ENCODE peak calls at places on chromosomes 6 and 20, in ten cellular contexts. One of them, this sample, is unnamed.

GRCh38 chr6:218153-219018 is 73.9 kb upstream of the DUSP22 start:
- DNase-seq in left ventricle myocardium inferior: no peak
- DNase-seq in brain microvascular endothelial cell: no peak
- DNase-seq in lung: no peak
- DNase-seq in GM23338: no peak
- DNase-seq in CD8-positive, alpha-beta T cell: no peak
- DNase-seq in pancreas: no peak
- DNase-seq in AG04450: no peak
- DNase-seq in HFF-Myc: no peak
- DNase-seq in upper lobe of right lung: peak
- DNase-seq in this sample: no peak

GRCh38 chr6:42766163-42766670 is 15.6 kb upstream of the BICRAL start:
- DNase-seq in left ventricle myocardium inferior: no peak
- DNase-seq in brain microvascular endothelial cell: peak
- DNase-seq in lung: no peak
- DNase-seq in GM23338: no peak
- DNase-seq in CD8-positive, alpha-beta T cell: no peak
- DNase-seq in pancreas: no peak
- DNase-seq in AG04450: no peak
- DNase-seq in HFF-Myc: no peak
- DNase-seq in upper lobe of right lung: no peak
- DNase-seq in this sample: peak

GRCh38 chr20:11777861-11778570 is 139.7 kb upstream of the BTBD3 start:
- DNase-seq in left ventricle myocardium inferior: no peak
- DNase-seq in brain microvascular endothelial cell: peak
- DNase-seq in lung: no peak
- DNase-seq in GM23338: no peak
- DNase-seq in CD8-positive, alpha-beta T cell: no peak
- DNase-seq in pancreas: no peak
- DNase-seq in AG04450: no peak
- DNase-seq in HFF-Myc: no peak
- DNase-seq in upper lobe of right lung: no peak
- DNase-seq in this sample: peak

GRCh38 chr20:64115171-64115911 is 8.0 kb upstream of the NPBWR2 start:
- DNase-seq in left ventricle myocardium inferior: no peak
- DNase-seq in brain microvascular endothelial cell: no peak
- DNase-seq in lung: no peak
- DNase-seq in GM23338: peak
- DNase-seq in CD8-positive, alpha-beta T cell: peak
- DNase-seq in pancreas: no peak
- DNase-seq in AG04450: no peak
- DNase-seq in HFF-Myc: no peak
- DNase-seq in upper lobe of right lung: peak
- DNase-seq in this sample: no peak

GRCh38 chr20:14410869-14411555 is 73.6 kb upstream of the FLRT3 start:
- DNase-seq in left ventricle myocardium inferior: no peak
- DNase-seq in brain microvascular endothelial cell: no peak
- DNase-seq in lung: no peak
- DNase-seq in GM23338: no peak
- DNase-seq in CD8-positive, alpha-beta T cell: no peak
- DNase-seq in pancreas: no peak
- DNase-seq in AG04450: no peak
- DNase-seq in HFF-Myc: no peak
- DNase-seq in upper lobe of right lung: no peak
- DNase-seq in this sample: no peak

GRCh38 chr20:51129201-51129671 is 106.3 kb upstream of the KCNG1 start:
- DNase-seq in left ventricle myocardium inferior: no peak
- DNase-seq in brain microvascular endothelial cell: no peak
- DNase-seq in lung: no peak
- DNase-seq in GM23338: no peak
- DNase-seq in CD8-positive, alpha-beta T cell: no peak
- DNase-seq in pancreas: no peak
- DNase-seq in AG04450: no peak
- DNase-seq in HFF-Myc: no peak
- DNase-seq in upper lobe of right lung: no peak
- DNase-seq in this sample: no peak

GRCh38 chr6:136927313-136927712 is 5.2 kb downstream of the SLC35D3 start:
- DNase-seq in left ventricle myocardium inferior: no peak
- DNase-seq in brain microvascular endothelial cell: peak
- DNase-seq in lung: no peak
- DNase-seq in GM23338: peak
- DNase-seq in CD8-positive, alpha-beta T cell: no peak
- DNase-seq in pancreas: no peak
- DNase-seq in AG04450: no peak
- DNase-seq in HFF-Myc: no peak
- DNase-seq in upper lobe of right lung: no peak
- DNase-seq in this sample: peak

GRCh38 chr6:39819676-39820075 is 27.5 kb downstream of the DAAM2 start:
- DNase-seq in left ventricle myocardium inferior: no peak
- DNase-seq in brain microvascular endothelial cell: no peak
- DNase-seq in lung: no peak
- DNase-seq in GM23338: no peak
- DNase-seq in CD8-positive, alpha-beta T cell: no peak
- DNase-seq in pancreas: no peak
- DNase-seq in AG04450: no peak
- DNase-seq in HFF-Myc: no peak
- DNase-seq in upper lobe of right lung: no peak
- DNase-seq in this sample: no peak

GRCh38 chr6:42021847-42022754 is 28.2 kb upstream of the TAF8 start:
- DNase-seq in left ventricle myocardium inferior: no peak
- DNase-seq in brain microvascular endothelial cell: no peak
- DNase-seq in lung: no peak
- DNase-seq in GM23338: peak
- DNase-seq in CD8-positive, alpha-beta T cell: peak
- DNase-seq in pancreas: no peak
- DNase-seq in AG04450: no peak
- DNase-seq in HFF-Myc: no peak
- DNase-seq in upper lobe of right lung: no peak
- DNase-seq in this sample: no peak

GRCh38 chr6:168377481-168377850 is 57.9 kb upstream of the DACT2 start:
- DNase-seq in left ventricle myocardium inferior: peak
- DNase-seq in brain microvascular endothelial cell: no peak
- DNase-seq in lung: no peak
- DNase-seq in GM23338: no peak
- DNase-seq in CD8-positive, alpha-beta T cell: no peak
- DNase-seq in pancreas: no peak
- DNase-seq in AG04450: no peak
- DNase-seq in HFF-Myc: no peak
- DNase-seq in upper lobe of right lung: peak
- DNase-seq in this sample: no peak

GRCh38 chr20:48761023-48761785 is 66.6 kb downstream of the PREX1 start:
- DNase-seq in left ventricle myocardium inferior: peak
- DNase-seq in brain microvascular endothelial cell: no peak
- DNase-seq in lung: peak
- DNase-seq in GM23338: no peak
- DNase-seq in CD8-positive, alpha-beta T cell: peak
- DNase-seq in pancreas: no peak
- DNase-seq in AG04450: no peak
- DNase-seq in HFF-Myc: no peak
- DNase-seq in upper lobe of right lung: no peak
- DNase-seq in this sample: no peak

DNA sequence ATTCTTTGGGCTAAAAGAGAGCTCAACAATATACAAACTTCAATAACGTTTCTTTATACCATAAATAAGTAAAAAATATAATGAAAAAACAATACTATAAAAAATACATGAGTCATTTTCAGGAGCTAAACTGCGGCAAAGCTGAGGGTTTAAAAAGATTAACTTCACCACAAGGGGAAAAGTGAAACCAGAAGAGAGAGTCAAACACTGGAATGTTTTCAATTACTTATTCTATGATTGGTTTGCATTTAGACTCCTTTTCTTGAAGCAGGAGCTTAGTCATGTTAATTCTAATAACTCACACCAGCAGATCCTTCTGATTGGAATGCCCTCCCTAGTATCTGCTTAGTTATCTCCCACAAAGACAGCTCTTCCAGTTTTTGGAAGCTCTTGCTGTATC is 627.3 kb downstream of the UTRN start:
- DNase-seq in left ventricle myocardium inferior: no peak
- DNase-seq in brain microvascular endothelial cell: peak
- DNase-seq in lung: no peak
- DNase-seq in GM23338: peak
- DNase-seq in CD8-positive, alpha-beta T cell: no peak
- DNase-seq in pancreas: no peak
- DNase-seq in AG04450: peak
- DNase-seq in HFF-Myc: peak
- DNase-seq in upper lobe of right lung: no peak
- DNase-seq in this sample: peak
- TF ChIP-seq CTCF in left ventricle myocardium inferior: no peak
- TF ChIP-seq CTCF in brain microvascular endothelial cell: no peak
- TF ChIP-seq CTCF in lung: no peak
- TF ChIP-seq CTCF in GM23338: no peak
- TF ChIP-seq CTCF in CD8-positive, alpha-beta T cell: no peak
- TF ChIP-seq CTCF in pancreas: no peak
- TF ChIP-seq CTCF in AG04450: peak
- TF ChIP-seq CTCF in HFF-Myc: no peak
- TF ChIP-seq CTCF in upper lobe of right lung: no peak
- TF ChIP-seq CTCF in this sample: peak

DNA sequence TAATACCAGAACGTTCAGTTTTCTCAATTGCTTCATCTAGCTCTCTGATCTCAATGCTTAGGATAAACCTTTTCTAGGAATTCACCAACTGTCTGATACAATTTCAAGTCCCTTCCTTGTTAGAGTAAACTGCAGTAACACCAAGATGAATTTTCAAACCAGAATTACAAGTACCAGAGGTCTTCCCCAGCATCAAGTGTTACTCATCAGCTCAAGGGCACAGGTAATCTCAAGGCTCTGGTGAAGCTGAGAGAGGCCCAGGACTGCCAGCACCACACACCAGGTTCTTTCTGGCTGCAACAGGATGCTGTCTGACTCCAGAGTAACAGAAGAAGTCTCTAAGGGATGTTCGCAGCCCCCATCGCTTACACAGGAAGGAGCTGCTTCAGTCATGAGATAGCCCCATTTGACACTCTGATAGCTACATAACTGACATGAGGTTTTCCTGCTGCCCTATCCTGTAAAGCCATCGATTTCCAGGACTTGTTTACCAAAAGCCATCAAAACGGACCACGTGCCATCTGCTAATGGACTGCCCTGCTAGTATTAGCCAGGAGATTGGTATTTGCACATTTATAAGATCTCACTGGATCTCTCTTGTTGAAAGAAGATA is 549.4 kb downstream of the UTRN start:
- DNase-seq in left ventricle myocardium inferior: no peak
- DNase-seq in brain microvascular endothelial cell: no peak
- DNase-seq in lung: no peak
- DNase-seq in GM23338: no peak
- DNase-seq in CD8-positive, alpha-beta T cell: no peak
- DNase-seq in pancreas: no peak
- DNase-seq in AG04450: no peak
- DNase-seq in HFF-Myc: no peak
- DNase-seq in upper lobe of right lung: no peak
- DNase-seq in this sample: no peak
- H3K4me3 ChIP-seq in left ventricle myocardium inferior: no peak
- H3K4me3 ChIP-seq in brain microvascular endothelial cell: no peak
- H3K4me3 ChIP-seq in lung: no peak
- H3K4me3 ChIP-seq in GM23338: no peak
- H3K4me3 ChIP-seq in CD8-positive, alpha-beta T cell: no peak
- H3K4me3 ChIP-seq in pancreas: no peak
- H3K4me3 ChIP-seq in AG04450: no peak
- H3K4me3 ChIP-seq in HFF-Myc: no peak
- H3K4me3 ChIP-seq in upper lobe of right lung: no peak
- H3K4me3 ChIP-seq in this sample: no peak

GRCh38 chr6:139108378-139108777 is 26.5 kb upstream of the HECA start:
- DNase-seq in left ventricle myocardium inferior: no peak
- DNase-seq in brain microvascular endothelial cell: no peak
- DNase-seq in lung: no peak
- DNase-seq in GM23338: no peak
- DNase-seq in CD8-positive, alpha-beta T cell: no peak
- DNase-seq in pancreas: no peak
- DNase-seq in AG04450: no peak
- DNase-seq in HFF-Myc: no peak
- DNase-seq in upper lobe of right lung: no peak
- DNase-seq in this sample: no peak

GRCh38 chr6:139112561-139112960 is 22.3 kb upstream of the HECA start:
- DNase-seq in left ventricle myocardium inferior: no peak
- DNase-seq in brain microvascular endothelial cell: no peak
- DNase-seq in lung: no peak
- DNase-seq in GM23338: no peak
- DNase-seq in CD8-positive, alpha-beta T cell: no peak
- DNase-seq in pancreas: no peak
- DNase-seq in AG04450: no peak
- DNase-seq in HFF-Myc: no peak
- DNase-seq in upper lobe of right lung: no peak
- DNase-seq in this sample: no peak

GRCh38 chr6:139107051-139107450 is 27.8 kb upstream of the HECA start:
- DNase-seq in left ventricle myocardium inferior: no peak
- DNase-seq in brain microvascular endothelial cell: no peak
- DNase-seq in lung: no peak
- DNase-seq in GM23338: no peak
- DNase-seq in CD8-positive, alpha-beta T cell: no peak
- DNase-seq in pancreas: no peak
- DNase-seq in AG04450: no peak
- DNase-seq in HFF-Myc: no peak
- DNase-seq in upper lobe of right lung: no peak
- DNase-seq in this sample: no peak

GRCh38 chr6:139112146-139112545 is 22.7 kb upstream of the HECA start:
- DNase-seq in left ventricle myocardium inferior: no peak
- DNase-seq in brain microvascular endothelial cell: no peak
- DNase-seq in lung: no peak
- DNase-seq in GM23338: no peak
- DNase-seq in CD8-positive, alpha-beta T cell: no peak
- DNase-seq in pancreas: no peak
- DNase-seq in AG04450: no peak
- DNase-seq in HFF-Myc: no peak
- DNase-seq in upper lobe of right lung: no peak
- DNase-seq in this sample: peak

DNA sequence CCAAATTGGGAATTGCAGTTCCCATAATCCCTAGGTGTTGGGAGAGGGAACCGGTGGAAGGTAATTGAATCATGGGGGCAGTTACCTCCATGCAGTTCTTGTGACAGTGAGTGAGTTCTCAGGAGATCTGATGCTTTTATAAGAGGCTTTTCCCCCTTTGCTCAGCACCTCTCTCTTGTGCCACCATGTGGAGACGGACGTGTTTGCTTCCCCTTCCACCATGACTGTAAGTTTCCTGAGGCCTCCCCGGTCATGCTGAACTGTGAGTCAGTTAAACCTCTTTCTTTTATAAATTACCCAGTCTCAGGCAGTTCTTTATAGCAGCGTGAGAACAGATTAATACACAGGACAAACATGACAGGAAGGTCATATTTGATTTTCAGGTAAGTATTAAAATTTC is 25.3 kb upstream of the HECA start:
- DNase-seq in left ventricle myocardium inferior: no peak
- DNase-seq in brain microvascular endothelial cell: peak
- DNase-seq in lung: no peak
- DNase-seq in GM23338: peak
- DNase-seq in CD8-positive, alpha-beta T cell: no peak
- DNase-seq in pancreas: no peak
- DNase-seq in AG04450: no peak
- DNase-seq in HFF-Myc: no peak
- DNase-seq in upper lobe of right lung: no peak
- DNase-seq in this sample: peak
- TF ChIP-seq CTCF in left ventricle myocardium inferior: peak
- TF ChIP-seq CTCF in brain microvascular endothelial cell: peak
- TF ChIP-seq CTCF in lung: no peak
- TF ChIP-seq CTCF in GM23338: peak
- TF ChIP-seq CTCF in CD8-positive, alpha-beta T cell: peak
- TF ChIP-seq CTCF in pancreas: no peak
- TF ChIP-seq CTCF in AG04450: peak
- TF ChIP-seq CTCF in HFF-Myc: peak
- TF ChIP-seq CTCF in upper lobe of right lung: no peak
- TF ChIP-seq CTCF in this sample: peak

GRCh38 chr6:34465551-34466241 is at the start of gene PACSIN1:
- DNase-seq in left ventricle myocardium inferior: peak
- DNase-seq in brain microvascular endothelial cell: no peak
- DNase-seq in lung: no peak
- DNase-seq in GM23338: peak
- DNase-seq in CD8-positive, alpha-beta T cell: no peak
- DNase-seq in pancreas: peak
- DNase-seq in AG04450: no peak
- DNase-seq in HFF-Myc: no peak
- DNase-seq in upper lobe of right lung: no peak
- DNase-seq in this sample: no peak
- H3K4me3 ChIP-seq in left ventricle myocardium inferior: peak
- H3K4me3 ChIP-seq in brain microvascular endothelial cell: peak
- H3K4me3 ChIP-seq in lung: no peak
- H3K4me3 ChIP-seq in GM23338: peak
- H3K4me3 ChIP-seq in CD8-positive, alpha-beta T cell: no peak
- H3K4me3 ChIP-seq in pancreas: peak
- H3K4me3 ChIP-seq in AG04450: peak
- H3K4me3 ChIP-seq in HFF-Myc: peak
- H3K4me3 ChIP-seq in upper lobe of right lung: peak
- H3K4me3 ChIP-seq in this sample: peak